ENCODE peak calls at places on chromosome 6, in five cellular contexts. T is globus pallidus, G is psoas muscle, L is heart right ventricle, Z is Caco-2. D is an unnamed sample.

GRCh38 chr6:169981969-169982368 is 230.5 kb downstream of the ERMARD start:
- DNase-seq in T (no peak), G (no peak), L (no peak), Z (no peak), D (no peak)

GRCh38 chr6:157385482-157385881 is 4.5 kb downstream of the ZDHHC14 start:
- DNase-seq in T (no peak), G (no peak), L (no peak), Z (no peak), D (no peak)

GRCh38 chr6:20333870-20334269 is 67.8 kb upstream of the E2F3 start:
- DNase-seq in T (no peak), G (no peak), L (no peak), Z (no peak), D (no peak)

GRCh38 chr6:1890071-1890470 is 280.4 kb downstream of the FOXC1 start:
- DNase-seq in T (no peak), G (no peak), L (no peak), Z (no peak), D (no peak)

GRCh38 chr6:161866570-161866969 is 592.7 kb upstream of the AGPAT4 start:
- DNase-seq in T (no peak), G (no peak), L (no peak), Z (no peak), D (no peak)

GRCh38 chr6:14046476-14047068 is 71.0 kb upstream of the CD83 start:
- DNase-seq in T (no peak), G (no peak), L (no peak), Z (peak), D (no peak)

GRCh38 chr6:163958646-163959045 is 544.1 kb downstream of the QKI start:
- DNase-seq in T (no peak), G (no peak), L (no peak), Z (no peak), D (no peak)

GRCh38 chr6:164275773-164276172 is 861.3 kb downstream of the QKI start:
- DNase-seq in T (no peak), G (no peak), L (no peak), Z (no peak), D (no peak)

GRCh38 chr6:43791752-43792422 is 21.9 kb downstream of the VEGFA start:
- DNase-seq in T (no peak), G (no peak), L (no peak), Z (no peak), D (no peak)

GRCh38 chr6:126804255-126805064 is 314.0 kb upstream of the RSPO3 start:
- DNase-seq in T (peak), G (no peak), L (no peak), Z (peak), D (no peak)

GRCh38 chr6:125149256-125150144 is 4.1 kb upstream of the TPD52L1 start:
- DNase-seq in T (no peak), G (no peak), L (no peak), Z (no peak), D (no peak)

GRCh38 chr6:144314562-144314961 is 29.4 kb downstream of the UTRN start:
- DNase-seq in T (no peak), G (no peak), L (no peak), Z (no peak), D (no peak)

GRCh38 chr6:30020629-30021028 is 40.4 kb upstream of the POLR1H start:
- DNase-seq in T (no peak), G (no peak), L (no peak), Z (no peak), D (no peak)

GRCh38 chr6:35258336-35258735 is 1.2 kb upstream of the ZNF76 start:
- DNase-seq in T (no peak), G (no peak), L (no peak), Z (no peak), D (no peak)

GRCh38 chr6:16805190-16805860 is 44.1 kb upstream of the ATXN1 start:
- DNase-seq in T (no peak), G (no peak), L (no peak), Z (no peak), D (no peak)

GRCh38 chr6:50093116-50093937 is 43.6 kb upstream of the DEFB112 start:
- DNase-seq in T (no peak), G (no peak), L (no peak), Z (peak), D (no peak)

GRCh38 chr6:34206726-34207125 is 29.9 kb upstream of the HMGA1 start:
- DNase-seq in T (no peak), G (no peak), L (no peak), Z (no peak), D (no peak)

GRCh38 chr6:1724124-1724523 is 114.4 kb downstream of the FOXC1 start:
- DNase-seq in T (no peak), G (no peak), L (no peak), Z (no peak), D (no peak)

GRCh38 chr6:41072836-41073202 is at the start of gene NFYA:
- DNase-seq in T (no peak), G (peak), L (peak), Z (no peak), D (no peak)

GRCh38 chr6:43359381-43359780 is 10.1 kb downstream of the ZNF318 start:
- DNase-seq in T (no peak), G (no peak), L (no peak), Z (no peak), D (no peak)

GRCh38 chr6:47253136-47253535 is 56.6 kb downstream of the TNFRSF21 start:
- DNase-seq in T (no peak), G (no peak), L (no peak), Z (no peak), D (no peak)

GRCh38 chr6:66896415-66896814 is 1189.4 kb upstream of the EYS start:
- DNase-seq in T (no peak), G (no peak), L (no peak), Z (no peak), D (no peak)

GRCh38 chr6:68196645-68197044 is 438.4 kb upstream of the ADGRB3 start:
- DNase-seq in T (no peak), G (no peak), L (no peak), Z (no peak), D (no peak)

GRCh38 chr6:11113038-11113437 is 1.5 kb upstream of the ERVFRD-1 start:
- DNase-seq in T (no peak), G (no peak), L (no peak), Z (no peak), D (no peak)

GRCh38 chr6:30829639-30830250 is 54.6 kb upstream of the DDR1 start:
- DNase-seq in T (no peak), G (no peak), L (no peak), Z (no peak), D (no peak)

GRCh38 chr6:35962779-35963570 is 42.1 kb upstream of the SRPK1 start:
- DNase-seq in T (no peak), G (no peak), L (no peak), Z (peak), D (no peak)

GRCh38 chr6:3656076-3656475 is 95.4 kb downstream of the PXDC1 start:
- DNase-seq in T (no peak), G (no peak), L (no peak), Z (no peak), D (no peak)